ENCODE peak calls at places on chromosomes 16 and 17, in six cellular contexts. One of them, this sample, is unnamed.

GRCh38 chr17:21573961-21574610 is 118.2 kb upstream of the KCNJ18 start:
- DNase-seq in fibroblast of lung: peak; percentile 85
- DNase-seq in HCT116: no peak
- DNase-seq in H1: no peak
- DNase-seq in hepatocyte: no peak
- DNase-seq in GM23338: no peak
- DNase-seq in this sample: no peak

GRCh38 chr17:76562734-76563148 is 22.9 kb downstream of the PRCD start:
- DNase-seq in fibroblast of lung: peak; percentile 94
- DNase-seq in HCT116: no peak
- DNase-seq in H1: no peak
- DNase-seq in hepatocyte: no peak
- DNase-seq in GM23338: no peak
- DNase-seq in this sample: peak; percentile 85

GRCh38 chr17:82470065-82470464 is 11.5 kb downstream of the NARF start:
- DNase-seq in fibroblast of lung: no peak
- DNase-seq in HCT116: no peak
- DNase-seq in H1: no peak
- DNase-seq in hepatocyte: no peak
- DNase-seq in GM23338: no peak
- DNase-seq in this sample: no peak

GRCh38 chr16:74868501-74868900 is 93.9 kb upstream of the FA2H start:
- DNase-seq in fibroblast of lung: no peak
- DNase-seq in HCT116: no peak
- DNase-seq in H1: no peak
- DNase-seq in hepatocyte: no peak
- DNase-seq in GM23338: peak; percentile 39
- DNase-seq in this sample: peak; percentile 24

GRCh38 chr17:66468241-66469087 is 166.1 kb downstream of the PRKCA start:
- DNase-seq in fibroblast of lung: no peak
- DNase-seq in HCT116: no peak
- DNase-seq in H1: no peak
- DNase-seq in hepatocyte: peak; percentile 39
- DNase-seq in GM23338: peak; percentile 40
- DNase-seq in this sample: no peak

GRCh38 chr17:46144246-46144645 is 49.0 kb downstream of the KANSL1 start:
- DNase-seq in fibroblast of lung: peak; percentile 28
- DNase-seq in HCT116: no peak
- DNase-seq in H1: no peak
- DNase-seq in hepatocyte: no peak
- DNase-seq in GM23338: no peak
- DNase-seq in this sample: peak; percentile 61

GRCh38 chr16:19771040-19771439 is 53.0 kb downstream of the IQCK start:
- DNase-seq in fibroblast of lung: no peak
- DNase-seq in HCT116: no peak
- DNase-seq in H1: no peak
- DNase-seq in hepatocyte: no peak
- DNase-seq in GM23338: no peak
- DNase-seq in this sample: no peak

GRCh38 chr17:3796110-3796821 is 4.7 kb downstream of the ITGAE start:
- DNase-seq in fibroblast of lung: no peak
- DNase-seq in HCT116: no peak
- DNase-seq in H1: no peak
- DNase-seq in hepatocyte: no peak
- DNase-seq in GM23338: no peak
- DNase-seq in this sample: no peak

GRCh38 chr17:82060614-82061013 is 5.0 kb downstream of the DUS1L start:
- DNase-seq in fibroblast of lung: no peak
- DNase-seq in HCT116: no peak
- DNase-seq in H1: no peak
- DNase-seq in hepatocyte: no peak
- DNase-seq in GM23338: no peak
- DNase-seq in this sample: no peak

GRCh38 chr16:67504190-67505021 is 21.1 kb upstream of the AGRP start:
- DNase-seq in fibroblast of lung: no peak
- DNase-seq in HCT116: no peak
- DNase-seq in H1: no peak
- DNase-seq in hepatocyte: no peak
- DNase-seq in GM23338: no peak
- DNase-seq in this sample: no peak

GRCh38 chr16:88456356-88457292 is 3.5 kb downstream of the ZFPM1 start:
- DNase-seq in fibroblast of lung: no peak
- DNase-seq in HCT116: no peak
- DNase-seq in H1: no peak
- DNase-seq in hepatocyte: no peak
- DNase-seq in GM23338: no peak
- DNase-seq in this sample: no peak

GRCh38 chr16:19177111-19177747 is 9.2 kb downstream of the SYT17 start:
- DNase-seq in fibroblast of lung: no peak
- DNase-seq in HCT116: no peak
- DNase-seq in H1: no peak
- DNase-seq in hepatocyte: no peak
- DNase-seq in GM23338: peak; percentile 31
- DNase-seq in this sample: no peak

GRCh38 chr16:85279874-85280545 is 167.7 kb upstream of the CIBAR2 start:
- DNase-seq in fibroblast of lung: peak; percentile 68
- DNase-seq in HCT116: no peak
- DNase-seq in H1: no peak
- DNase-seq in hepatocyte: no peak
- DNase-seq in GM23338: no peak
- DNase-seq in this sample: no peak

GRCh38 chr16:52861614-52862022 is 191.1 kb downstream of the CHD9NB start:
- DNase-seq in fibroblast of lung: peak; percentile 49
- DNase-seq in HCT116: peak; percentile 4
- DNase-seq in H1: peak; percentile 3
- DNase-seq in hepatocyte: peak; percentile 63
- DNase-seq in GM23338: peak; percentile 71
- DNase-seq in this sample: no peak

GRCh38 chr17:61167050-61167449 is 232.6 kb upstream of the TBX2 start:
- DNase-seq in fibroblast of lung: no peak
- DNase-seq in HCT116: no peak
- DNase-seq in H1: no peak
- DNase-seq in hepatocyte: no peak
- DNase-seq in GM23338: no peak
- DNase-seq in this sample: no peak

GRCh38 chr17:18896146-18896545 is 38.2 kb downstream of the PRPSAP2 start:
- DNase-seq in fibroblast of lung: no peak
- DNase-seq in HCT116: no peak
- DNase-seq in H1: no peak
- DNase-seq in hepatocyte: peak; percentile 12
- DNase-seq in GM23338: no peak
- DNase-seq in this sample: no peak

GRCh38 chr16:80580109-80580832 is 39.5 kb downstream of the DYNLRB2 start:
- DNase-seq in fibroblast of lung: no peak
- DNase-seq in HCT116: no peak
- DNase-seq in H1: no peak
- DNase-seq in hepatocyte: no peak
- DNase-seq in GM23338: peak; percentile 9
- DNase-seq in this sample: peak; percentile 91

GRCh38 chr17:44235583-44235936 is 16.1 kb upstream of the UBTF start:
- DNase-seq in fibroblast of lung: no peak
- DNase-seq in HCT116: peak; percentile 73
- DNase-seq in H1: no peak
- DNase-seq in hepatocyte: no peak
- DNase-seq in GM23338: no peak
- DNase-seq in this sample: peak; percentile 81

GRCh38 chr16:84933774-84934571 is 77.4 kb downstream of the ZDHHC7 start:
- DNase-seq in fibroblast of lung: peak; percentile 58
- DNase-seq in HCT116: no peak
- DNase-seq in H1: no peak
- DNase-seq in hepatocyte: no peak
- DNase-seq in GM23338: no peak
- DNase-seq in this sample: no peak

GRCh38 chr17:45147102-45147580 is 1.1 kb upstream of the HEXIM1 start:
- DNase-seq in fibroblast of lung: no peak
- DNase-seq in HCT116: no peak
- DNase-seq in H1: no peak
- DNase-seq in hepatocyte: peak; percentile 89
- DNase-seq in GM23338: peak; percentile 87
- DNase-seq in this sample: peak; percentile 48

GRCh38 chr16:80682435-80683070 is 121.8 kb downstream of the CDYL2 start:
- DNase-seq in fibroblast of lung: peak; percentile 83
- DNase-seq in HCT116: no peak
- DNase-seq in H1: no peak
- DNase-seq in hepatocyte: peak; percentile 54
- DNase-seq in GM23338: no peak
- DNase-seq in this sample: peak; percentile 30

GRCh38 chr16:50245417-50246298 is 20.7 kb upstream of the ADCY7 start:
- DNase-seq in fibroblast of lung: peak; percentile 71
- DNase-seq in HCT116: peak; percentile 39
- DNase-seq in H1: no peak
- DNase-seq in hepatocyte: peak; percentile 75
- DNase-seq in GM23338: peak; percentile 48
- DNase-seq in this sample: peak; percentile 47

GRCh38 chr16:56357765-56358322 is 67.5 kb downstream of the AMFR start:
- DNase-seq in fibroblast of lung: no peak
- DNase-seq in HCT116: no peak
- DNase-seq in H1: no peak
- DNase-seq in hepatocyte: no peak
- DNase-seq in GM23338: peak; percentile 69
- DNase-seq in this sample: no peak

GRCh38 chr17:31427684-31428083 is 36.2 kb downstream of the RAB11FIP4 start:
- DNase-seq in fibroblast of lung: no peak
- DNase-seq in HCT116: no peak
- DNase-seq in H1: no peak
- DNase-seq in hepatocyte: no peak
- DNase-seq in GM23338: no peak
- DNase-seq in this sample: no peak

GRCh38 chr16:5064915-5065314 is 841 bp downstream of the C16orf89 start:
- DNase-seq in fibroblast of lung: peak; percentile 47
- DNase-seq in HCT116: no peak
- DNase-seq in H1: no peak
- DNase-seq in hepatocyte: no peak
- DNase-seq in GM23338: no peak
- DNase-seq in this sample: no peak

GRCh38 chr17:20156196-20157077 is 147.3 kb downstream of the SPECC1 start:
- DNase-seq in fibroblast of lung: peak; percentile 31
- DNase-seq in HCT116: peak; percentile 38
- DNase-seq in H1: no peak
- DNase-seq in hepatocyte: peak; percentile 85
- DNase-seq in GM23338: peak; percentile 84
- DNase-seq in this sample: peak; percentile 36

GRCh38 chr17:29036584-29036983 is 6.4 kb upstream of the PIPOX start:
- DNase-seq in fibroblast of lung: no peak
- DNase-seq in HCT116: no peak
- DNase-seq in H1: no peak
- DNase-seq in hepatocyte: no peak
- DNase-seq in GM23338: no peak
- DNase-seq in this sample: no peak

GRCh38 chr16:56321159-56321558 is 104.2 kb downstream of the AMFR start:
- DNase-seq in fibroblast of lung: no peak
- DNase-seq in HCT116: no peak
- DNase-seq in H1: no peak
- DNase-seq in hepatocyte: no peak
- DNase-seq in GM23338: no peak
- DNase-seq in this sample: no peak

GRCh38 chr17:72838581-72838980 is 253.9 kb downstream of the SLC39A11 start:
- DNase-seq in fibroblast of lung: no peak
- DNase-seq in HCT116: no peak
- DNase-seq in H1: no peak
- DNase-seq in hepatocyte: no peak
- DNase-seq in GM23338: no peak
- DNase-seq in this sample: no peak

GRCh38 chr16:58339452-58339938 is 44.7 kb upstream of the PRSS54 start:
- DNase-seq in fibroblast of lung: no peak
- DNase-seq in HCT116: peak; percentile 42
- DNase-seq in H1: no peak
- DNase-seq in hepatocyte: no peak
- DNase-seq in GM23338: peak; percentile 81
- DNase-seq in this sample: peak; percentile 12

GRCh38 chr17:77423589-77424451 is 283.1 kb downstream of the SEC14L1 start:
- DNase-seq in fibroblast of lung: peak; percentile 99
- DNase-seq in HCT116: no peak
- DNase-seq in H1: no peak
- DNase-seq in hepatocyte: peak; percentile 78
- DNase-seq in GM23338: no peak
- DNase-seq in this sample: peak; percentile 97

DNA sequence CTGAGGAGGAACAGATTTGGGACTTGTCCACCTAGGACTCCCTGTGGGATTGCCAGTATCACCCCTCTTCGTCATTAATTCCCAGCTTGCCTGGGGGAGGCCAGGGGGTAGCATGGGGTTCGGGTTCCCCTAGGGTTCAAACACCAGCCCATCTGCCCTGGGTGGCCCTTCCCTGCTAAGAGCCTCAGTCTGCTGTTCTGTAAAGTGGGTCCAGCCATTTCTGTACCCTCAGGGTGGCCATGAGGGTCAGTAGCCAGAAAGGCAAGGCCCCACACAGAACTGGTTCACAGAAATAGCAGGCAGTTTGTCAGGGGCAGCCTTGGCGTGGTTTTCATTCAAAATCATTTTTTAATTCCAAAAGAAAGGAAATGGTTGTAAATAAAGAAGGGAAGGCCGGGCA is 62.9 kb downstream of the RAI1 start:
- DNase-seq in fibroblast of lung: no peak
- DNase-seq in HCT116: no peak
- DNase-seq in H1: no peak
- DNase-seq in hepatocyte: no peak
- DNase-seq in GM23338: no peak
- DNase-seq in this sample: no peak
- H4K20me1 ChIP-seq in fibroblast of lung: no peaks in the 10 kb centered on the region
- H4K20me1 ChIP-seq in HCT116: no peaks in the 10 kb centered on the region
- H4K20me1 ChIP-seq in H1: no peaks in the 10 kb centered on the region
- H4K20me1 ChIP-seq in hepatocyte: peaks cover 39% of the 10 kb centered on the region
- H4K20me1 ChIP-seq in GM23338: no peaks in the 10 kb centered on the region
- H4K20me1 ChIP-seq in this sample: peaks cover 79% of the 10 kb centered on the region

DNA sequence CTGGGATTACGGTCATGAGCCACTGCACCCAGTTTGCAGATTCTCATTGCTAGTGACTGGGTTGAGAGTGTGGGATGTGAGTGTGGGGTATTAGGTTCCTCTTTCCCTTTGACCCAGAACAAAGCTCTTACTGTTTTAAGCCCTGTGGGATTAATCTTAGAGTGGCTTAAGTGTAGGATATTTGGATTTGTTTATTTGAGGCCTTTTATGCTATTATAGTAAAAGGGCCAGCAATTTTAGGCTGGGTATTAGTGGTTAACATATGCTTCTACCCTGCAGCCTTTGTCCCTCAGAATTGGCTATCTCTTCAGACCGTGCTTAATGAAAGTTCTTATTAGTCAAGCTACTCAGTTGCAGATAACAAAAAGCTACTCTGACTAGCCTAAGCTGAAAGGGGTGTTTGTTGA is 3.2 kb downstream of the SGF29 start:
- DNase-seq in fibroblast of lung: no peak
- DNase-seq in HCT116: no peak
- DNase-seq in H1: no peak
- DNase-seq in hepatocyte: no peak
- DNase-seq in GM23338: no peak
- DNase-seq in this sample: no peak
- TF ChIP-seq EZH2 in fibroblast of lung: no peak
- TF ChIP-seq EZH2 in HCT116: no peak
- TF ChIP-seq EZH2 in H1: no peak
- TF ChIP-seq EZH2 in hepatocyte: no peak
- TF ChIP-seq EZH2 in GM23338: no peak
- TF ChIP-seq EZH2 in this sample: no peak

GRCh38 chr16:30382398-30383015 is at the start of gene SEPTIN1:
- DNase-seq in fibroblast of lung: no peak
- DNase-seq in HCT116: no peak
- DNase-seq in H1: no peak
- DNase-seq in hepatocyte: no peak
- DNase-seq in GM23338: no peak
- DNase-seq in this sample: no peak
- H3K4me2 ChIP-seq in fibroblast of lung: no peak within 1 kb of the TSS
- H3K4me2 ChIP-seq in HCT116: no peak within 1 kb of the TSS
- H3K4me2 ChIP-seq in H1: no peak within 1 kb of the TSS
- H3K4me2 ChIP-seq in hepatocyte: no peak within 1 kb of the TSS
- H3K4me2 ChIP-seq in GM23338: no peak within 1 kb of the TSS
- H3K4me2 ChIP-seq in this sample: no peak within 1 kb of the TSS

GRCh38 chr16:3474136-3474779 is 21.0 kb downstream of the C16orf90 start:
- DNase-seq in fibroblast of lung: no peak
- DNase-seq in HCT116: no peak
- DNase-seq in H1: no peak
- DNase-seq in hepatocyte: no peak
- DNase-seq in GM23338: no peak
- DNase-seq in this sample: no peak
- H4K20me1 ChIP-seq in fibroblast of lung: no peaks in the 10 kb centered on the region
- H4K20me1 ChIP-seq in HCT116: no peaks in the 10 kb centered on the region
- H4K20me1 ChIP-seq in H1: peaks cover 11% of the 10 kb centered on the region
- H4K20me1 ChIP-seq in hepatocyte: peaks cover 88% of the 10 kb centered on the region
- H4K20me1 ChIP-seq in GM23338: peaks cover 29% of the 10 kb centered on the region
- H4K20me1 ChIP-seq in this sample: peaks cover 84% of the 10 kb centered on the region

This sample was measured in astrocyte.